ENCODE peak calls at places on chromosomes 3 and 15, in ten cellular contexts. One of them, this sample, is unnamed.

GRCh38 chr3:33076952-33077351 is 20.0 kb downstream of the GLB1 start:
- DNase-seq in effector memory CD8-positive, alpha-beta T cell: no peak
- DNase-seq in naive thymus-derived CD4-positive, alpha-beta T cell: no peak
- DNase-seq in activated T-cell treated with anti-CD3 and anti-CD28 coated beads, Interleukin-2, amount 50 U/mL, for 1 hour: no peak
- DNase-seq in EL: no peak
- DNase-seq in CD4-positive, CD25-positive, alpha-beta regulatory T cell: no peak
- DNase-seq in GM19239: no peak
- DNase-seq in activated CD8-positive, alpha-beta memory T cell treated with anti-CD3 and anti-CD28 coated beads, Interleukin-2, amount 50 U/mL, for 4 hours: no peak
- DNase-seq in heart right ventricle: no peak
- DNase-seq in T1000: no peak
- DNase-seq in this sample: no peak

GRCh38 chr3:54870423-54870822 is 57.4 kb downstream of the LRTM1 start:
- DNase-seq in GM19239: no peak
- DNase-seq in effector memory CD8-positive, alpha-beta T cell: no peak
- DNase-seq in activated T-cell treated with anti-CD3 and anti-CD28 coated beads, Interleukin-2, amount 50 U/mL, for 1 hour: no peak
- DNase-seq in CD4-positive, CD25-positive, alpha-beta regulatory T cell: no peak
- DNase-seq in EL: peak; percentile 96
- DNase-seq in activated CD8-positive, alpha-beta memory T cell treated with anti-CD3 and anti-CD28 coated beads, Interleukin-2, amount 50 U/mL, for 4 hours: no peak
- DNase-seq in heart right ventricle: peak; percentile 16
- DNase-seq in T1000: peak; percentile 68
- DNase-seq in naive thymus-derived CD4-positive, alpha-beta T cell: no peak
- DNase-seq in this sample: no peak

GRCh38 chr3:159872374-159873109 is 116.1 kb upstream of the IL12A start:
- DNase-seq in EL: peak; percentile 94
- DNase-seq in GM19239: no peak
- DNase-seq in CD4-positive, CD25-positive, alpha-beta regulatory T cell: no peak
- DNase-seq in activated T-cell treated with anti-CD3 and anti-CD28 coated beads, Interleukin-2, amount 50 U/mL, for 1 hour: no peak
- DNase-seq in activated CD8-positive, alpha-beta memory T cell treated with anti-CD3 and anti-CD28 coated beads, Interleukin-2, amount 50 U/mL, for 4 hours: no peak
- DNase-seq in heart right ventricle: no peak
- DNase-seq in T1000: peak; percentile 43
- DNase-seq in naive thymus-derived CD4-positive, alpha-beta T cell: no peak
- DNase-seq in effector memory CD8-positive, alpha-beta T cell: no peak
- DNase-seq in this sample: no peak

GRCh38 chr15:89406756-89407650 is 72.4 kb upstream of the POLG start:
- DNase-seq in effector memory CD8-positive, alpha-beta T cell: no peak
- DNase-seq in GM19239: no peak
- DNase-seq in activated T-cell treated with anti-CD3 and anti-CD28 coated beads, Interleukin-2, amount 50 U/mL, for 1 hour: peak; percentile 28
- DNase-seq in EL: peak; percentile 18
- DNase-seq in CD4-positive, CD25-positive, alpha-beta regulatory T cell: no peak
- DNase-seq in T1000: no peak
- DNase-seq in heart right ventricle: no peak
- DNase-seq in activated CD8-positive, alpha-beta memory T cell treated with anti-CD3 and anti-CD28 coated beads, Interleukin-2, amount 50 U/mL, for 4 hours: no peak
- DNase-seq in naive thymus-derived CD4-positive, alpha-beta T cell: no peak
- DNase-seq in this sample: no peak

GRCh38 chr3:16520636-16521579 is 7.4 kb upstream of the RFTN1 start:
- DNase-seq in CD4-positive, CD25-positive, alpha-beta regulatory T cell: no peak
- DNase-seq in effector memory CD8-positive, alpha-beta T cell: no peak
- DNase-seq in T1000: no peak
- DNase-seq in GM19239: no peak
- DNase-seq in activated T-cell treated with anti-CD3 and anti-CD28 coated beads, Interleukin-2, amount 50 U/mL, for 1 hour: no peak
- DNase-seq in EL: no peak
- DNase-seq in heart right ventricle: no peak
- DNase-seq in naive thymus-derived CD4-positive, alpha-beta T cell: no peak
- DNase-seq in activated CD8-positive, alpha-beta memory T cell treated with anti-CD3 and anti-CD28 coated beads, Interleukin-2, amount 50 U/mL, for 4 hours: no peak
- DNase-seq in this sample: no peak

GRCh38 chr15:74314897-74315438 is 52.5 kb downstream of the CYP11A1 start:
- DNase-seq in T1000: no peak
- DNase-seq in EL: no peak
- DNase-seq in CD4-positive, CD25-positive, alpha-beta regulatory T cell: no peak
- DNase-seq in GM19239: no peak
- DNase-seq in heart right ventricle: no peak
- DNase-seq in effector memory CD8-positive, alpha-beta T cell: no peak
- DNase-seq in naive thymus-derived CD4-positive, alpha-beta T cell: peak; percentile 43
- DNase-seq in activated T-cell treated with anti-CD3 and anti-CD28 coated beads, Interleukin-2, amount 50 U/mL, for 1 hour: peak; percentile 40
- DNase-seq in activated CD8-positive, alpha-beta memory T cell treated with anti-CD3 and anti-CD28 coated beads, Interleukin-2, amount 50 U/mL, for 4 hours: peak; percentile 38
- DNase-seq in this sample: no peak

GRCh38 chr3:143970773-143971366 is 753 bp upstream of the DIPK2A start:
- DNase-seq in T1000: no peak
- DNase-seq in effector memory CD8-positive, alpha-beta T cell: peak; percentile 41
- DNase-seq in EL: no peak
- DNase-seq in CD4-positive, CD25-positive, alpha-beta regulatory T cell: peak; percentile 43
- DNase-seq in activated CD8-positive, alpha-beta memory T cell treated with anti-CD3 and anti-CD28 coated beads, Interleukin-2, amount 50 U/mL, for 4 hours: peak; percentile 55
- DNase-seq in GM19239: no peak
- DNase-seq in activated T-cell treated with anti-CD3 and anti-CD28 coated beads, Interleukin-2, amount 50 U/mL, for 1 hour: peak; percentile 60
- DNase-seq in naive thymus-derived CD4-positive, alpha-beta T cell: peak; percentile 41
- DNase-seq in heart right ventricle: peak; percentile 29
- DNase-seq in this sample: peak; percentile 67

GRCh38 chr15:69540622-69541021 is 88.0 kb downstream of the RPLP1 start:
- DNase-seq in heart right ventricle: no peak
- DNase-seq in CD4-positive, CD25-positive, alpha-beta regulatory T cell: no peak
- DNase-seq in GM19239: no peak
- DNase-seq in naive thymus-derived CD4-positive, alpha-beta T cell: no peak
- DNase-seq in activated T-cell treated with anti-CD3 and anti-CD28 coated beads, Interleukin-2, amount 50 U/mL, for 1 hour: no peak
- DNase-seq in EL: no peak
- DNase-seq in T1000: no peak
- DNase-seq in activated CD8-positive, alpha-beta memory T cell treated with anti-CD3 and anti-CD28 coated beads, Interleukin-2, amount 50 U/mL, for 4 hours: no peak
- DNase-seq in effector memory CD8-positive, alpha-beta T cell: no peak
- DNase-seq in this sample: no peak

GRCh38 chr3:52532838-52533622 is 627 bp downstream of the NT5DC2 start:
- DNase-seq in heart right ventricle: no peak
- DNase-seq in GM19239: peak; percentile 49
- DNase-seq in EL: peak; percentile 26
- DNase-seq in activated T-cell treated with anti-CD3 and anti-CD28 coated beads, Interleukin-2, amount 50 U/mL, for 1 hour: peak; percentile 47
- DNase-seq in CD4-positive, CD25-positive, alpha-beta regulatory T cell: no peak
- DNase-seq in T1000: no peak
- DNase-seq in effector memory CD8-positive, alpha-beta T cell: no peak
- DNase-seq in naive thymus-derived CD4-positive, alpha-beta T cell: peak; percentile 29
- DNase-seq in activated CD8-positive, alpha-beta memory T cell treated with anti-CD3 and anti-CD28 coated beads, Interleukin-2, amount 50 U/mL, for 4 hours: peak; percentile 35
- DNase-seq in this sample: peak; percentile 58

GRCh38 chr15:75727851-75728715 is 15.4 kb upstream of the CSPG4 start:
- DNase-seq in CD4-positive, CD25-positive, alpha-beta regulatory T cell: peak; percentile 57
- DNase-seq in GM19239: no peak
- DNase-seq in activated T-cell treated with anti-CD3 and anti-CD28 coated beads, Interleukin-2, amount 50 U/mL, for 1 hour: peak; percentile 79
- DNase-seq in T1000: peak; percentile 26
- DNase-seq in naive thymus-derived CD4-positive, alpha-beta T cell: peak; percentile 68
- DNase-seq in EL: peak; percentile 44
- DNase-seq in heart right ventricle: peak; percentile 51
- DNase-seq in activated CD8-positive, alpha-beta memory T cell treated with anti-CD3 and anti-CD28 coated beads, Interleukin-2, amount 50 U/mL, for 4 hours: peak; percentile 78
- DNase-seq in effector memory CD8-positive, alpha-beta T cell: peak; percentile 73
- DNase-seq in this sample: no peak

GRCh38 chr3:72336821-72337479 is 511.3 kb downstream of the SHQ1 start:
- DNase-seq in activated CD8-positive, alpha-beta memory T cell treated with anti-CD3 and anti-CD28 coated beads, Interleukin-2, amount 50 U/mL, for 4 hours: no peak
- DNase-seq in effector memory CD8-positive, alpha-beta T cell: no peak
- DNase-seq in GM19239: no peak
- DNase-seq in CD4-positive, CD25-positive, alpha-beta regulatory T cell: no peak
- DNase-seq in naive thymus-derived CD4-positive, alpha-beta T cell: no peak
- DNase-seq in activated T-cell treated with anti-CD3 and anti-CD28 coated beads, Interleukin-2, amount 50 U/mL, for 1 hour: no peak
- DNase-seq in EL: peak; percentile 66
- DNase-seq in heart right ventricle: peak; percentile 89
- DNase-seq in T1000: no peak
- DNase-seq in this sample: peak; percentile 81

GRCh38 chr3:128735884-128736283 is 9.9 kb downstream of the RAB7A start:
- DNase-seq in EL: no peak
- DNase-seq in activated T-cell treated with anti-CD3 and anti-CD28 coated beads, Interleukin-2, amount 50 U/mL, for 1 hour: no peak
- DNase-seq in activated CD8-positive, alpha-beta memory T cell treated with anti-CD3 and anti-CD28 coated beads, Interleukin-2, amount 50 U/mL, for 4 hours: no peak
- DNase-seq in CD4-positive, CD25-positive, alpha-beta regulatory T cell: no peak
- DNase-seq in effector memory CD8-positive, alpha-beta T cell: no peak
- DNase-seq in naive thymus-derived CD4-positive, alpha-beta T cell: no peak
- DNase-seq in heart right ventricle: no peak
- DNase-seq in GM19239: no peak
- DNase-seq in T1000: no peak
- DNase-seq in this sample: no peak

GRCh38 chr15:37490707-37491106 is 390.4 kb upstream of the MEIS2 start:
- DNase-seq in T1000: no peak
- DNase-seq in effector memory CD8-positive, alpha-beta T cell: no peak
- DNase-seq in EL: no peak
- DNase-seq in naive thymus-derived CD4-positive, alpha-beta T cell: no peak
- DNase-seq in activated CD8-positive, alpha-beta memory T cell treated with anti-CD3 and anti-CD28 coated beads, Interleukin-2, amount 50 U/mL, for 4 hours: no peak
- DNase-seq in CD4-positive, CD25-positive, alpha-beta regulatory T cell: no peak
- DNase-seq in GM19239: no peak
- DNase-seq in heart right ventricle: no peak
- DNase-seq in activated T-cell treated with anti-CD3 and anti-CD28 coated beads, Interleukin-2, amount 50 U/mL, for 1 hour: no peak
- DNase-seq in this sample: no peak

GRCh38 chr15:99167640-99168039 is 62.8 kb downstream of the SYNM start:
- DNase-seq in naive thymus-derived CD4-positive, alpha-beta T cell: no peak
- DNase-seq in activated CD8-positive, alpha-beta memory T cell treated with anti-CD3 and anti-CD28 coated beads, Interleukin-2, amount 50 U/mL, for 4 hours: no peak
- DNase-seq in T1000: no peak
- DNase-seq in activated T-cell treated with anti-CD3 and anti-CD28 coated beads, Interleukin-2, amount 50 U/mL, for 1 hour: no peak
- DNase-seq in effector memory CD8-positive, alpha-beta T cell: no peak
- DNase-seq in GM19239: no peak
- DNase-seq in EL: no peak
- DNase-seq in heart right ventricle: no peak
- DNase-seq in CD4-positive, CD25-positive, alpha-beta regulatory T cell: no peak
- DNase-seq in this sample: no peak

GRCh38 chr3:184568918-184569829 is 7.6 kb downstream of the EPHB3 start:
- DNase-seq in EL: peak; percentile 97
- DNase-seq in activated T-cell treated with anti-CD3 and anti-CD28 coated beads, Interleukin-2, amount 50 U/mL, for 1 hour: peak; percentile 35
- DNase-seq in CD4-positive, CD25-positive, alpha-beta regulatory T cell: no peak
- DNase-seq in T1000: peak; percentile 60
- DNase-seq in activated CD8-positive, alpha-beta memory T cell treated with anti-CD3 and anti-CD28 coated beads, Interleukin-2, amount 50 U/mL, for 4 hours: peak; percentile 25
- DNase-seq in naive thymus-derived CD4-positive, alpha-beta T cell: no peak
- DNase-seq in GM19239: no peak
- DNase-seq in effector memory CD8-positive, alpha-beta T cell: no peak
- DNase-seq in heart right ventricle: peak; percentile 90
- DNase-seq in this sample: peak; percentile 81

GRCh38 chr15:70362350-70362749 is 264.6 kb upstream of the TLE3 start:
- DNase-seq in effector memory CD8-positive, alpha-beta T cell: no peak
- DNase-seq in CD4-positive, CD25-positive, alpha-beta regulatory T cell: no peak
- DNase-seq in heart right ventricle: no peak
- DNase-seq in activated CD8-positive, alpha-beta memory T cell treated with anti-CD3 and anti-CD28 coated beads, Interleukin-2, amount 50 U/mL, for 4 hours: no peak
- DNase-seq in EL: no peak
- DNase-seq in GM19239: no peak
- DNase-seq in naive thymus-derived CD4-positive, alpha-beta T cell: no peak
- DNase-seq in T1000: no peak
- DNase-seq in activated T-cell treated with anti-CD3 and anti-CD28 coated beads, Interleukin-2, amount 50 U/mL, for 1 hour: no peak
- DNase-seq in this sample: peak; percentile 40

GRCh38 chr15:59996498-59997041 is 7.5 kb upstream of the FOXB1 start:
- DNase-seq in effector memory CD8-positive, alpha-beta T cell: no peak
- DNase-seq in activated T-cell treated with anti-CD3 and anti-CD28 coated beads, Interleukin-2, amount 50 U/mL, for 1 hour: no peak
- DNase-seq in T1000: no peak
- DNase-seq in heart right ventricle: no peak
- DNase-seq in CD4-positive, CD25-positive, alpha-beta regulatory T cell: no peak
- DNase-seq in naive thymus-derived CD4-positive, alpha-beta T cell: no peak
- DNase-seq in activated CD8-positive, alpha-beta memory T cell treated with anti-CD3 and anti-CD28 coated beads, Interleukin-2, amount 50 U/mL, for 4 hours: no peak
- DNase-seq in GM19239: no peak
- DNase-seq in EL: no peak
- DNase-seq in this sample: no peak

GRCh38 chr15:89361451-89362202 is 27.0 kb upstream of the POLG start:
- DNase-seq in T1000: peak; percentile 34
- DNase-seq in activated T-cell treated with anti-CD3 and anti-CD28 coated beads, Interleukin-2, amount 50 U/mL, for 1 hour: peak; percentile 68
- DNase-seq in EL: peak; percentile 56
- DNase-seq in GM19239: peak; percentile 88
- DNase-seq in naive thymus-derived CD4-positive, alpha-beta T cell: peak; percentile 66
- DNase-seq in effector memory CD8-positive, alpha-beta T cell: peak; percentile 55
- DNase-seq in heart right ventricle: peak; percentile 61
- DNase-seq in activated CD8-positive, alpha-beta memory T cell treated with anti-CD3 and anti-CD28 coated beads, Interleukin-2, amount 50 U/mL, for 4 hours: peak; percentile 56
- DNase-seq in CD4-positive, CD25-positive, alpha-beta regulatory T cell: peak; percentile 26
- DNase-seq in this sample: no peak

GRCh38 chr3:59425942-59426341 is 376.1 kb upstream of the CFAP20DC start:
- DNase-seq in activated CD8-positive, alpha-beta memory T cell treated with anti-CD3 and anti-CD28 coated beads, Interleukin-2, amount 50 U/mL, for 4 hours: peak; percentile 57
- DNase-seq in heart right ventricle: no peak
- DNase-seq in naive thymus-derived CD4-positive, alpha-beta T cell: peak; percentile 53
- DNase-seq in CD4-positive, CD25-positive, alpha-beta regulatory T cell: peak; percentile 20
- DNase-seq in GM19239: no peak
- DNase-seq in effector memory CD8-positive, alpha-beta T cell: peak; percentile 35
- DNase-seq in EL: no peak
- DNase-seq in activated T-cell treated with anti-CD3 and anti-CD28 coated beads, Interleukin-2, amount 50 U/mL, for 1 hour: peak; percentile 47
- DNase-seq in T1000: no peak
- DNase-seq in this sample: no peak

GRCh38 chr15:66655511-66655910 is 46.5 kb upstream of the SMAD6 start:
- DNase-seq in naive thymus-derived CD4-positive, alpha-beta T cell: no peak
- DNase-seq in CD4-positive, CD25-positive, alpha-beta regulatory T cell: no peak
- DNase-seq in GM19239: no peak
- DNase-seq in EL: no peak
- DNase-seq in effector memory CD8-positive, alpha-beta T cell: no peak
- DNase-seq in activated CD8-positive, alpha-beta memory T cell treated with anti-CD3 and anti-CD28 coated beads, Interleukin-2, amount 50 U/mL, for 4 hours: no peak
- DNase-seq in T1000: no peak
- DNase-seq in activated T-cell treated with anti-CD3 and anti-CD28 coated beads, Interleukin-2, amount 50 U/mL, for 1 hour: no peak
- DNase-seq in heart right ventricle: no peak
- DNase-seq in this sample: no peak

GRCh38 chr3:30673425-30674341 is 67.3 kb downstream of the TGFBR2 start:
- DNase-seq in naive thymus-derived CD4-positive, alpha-beta T cell: no peak
- DNase-seq in effector memory CD8-positive, alpha-beta T cell: no peak
- DNase-seq in CD4-positive, CD25-positive, alpha-beta regulatory T cell: no peak
- DNase-seq in activated CD8-positive, alpha-beta memory T cell treated with anti-CD3 and anti-CD28 coated beads, Interleukin-2, amount 50 U/mL, for 4 hours: no peak
- DNase-seq in GM19239: no peak
- DNase-seq in heart right ventricle: no peak
- DNase-seq in T1000: no peak
- DNase-seq in EL: no peak
- DNase-seq in activated T-cell treated with anti-CD3 and anti-CD28 coated beads, Interleukin-2, amount 50 U/mL, for 1 hour: no peak
- DNase-seq in this sample: no peak

GRCh38 chr15:75904241-75904631 is 558 bp downstream of the FBXO22 start:
- DNase-seq in GM19239: no peak
- DNase-seq in activated T-cell treated with anti-CD3 and anti-CD28 coated beads, Interleukin-2, amount 50 U/mL, for 1 hour: no peak
- DNase-seq in CD4-positive, CD25-positive, alpha-beta regulatory T cell: no peak
- DNase-seq in EL: peak; percentile 47
- DNase-seq in T1000: no peak
- DNase-seq in heart right ventricle: peak; percentile 5
- DNase-seq in activated CD8-positive, alpha-beta memory T cell treated with anti-CD3 and anti-CD28 coated beads, Interleukin-2, amount 50 U/mL, for 4 hours: no peak
- DNase-seq in effector memory CD8-positive, alpha-beta T cell: no peak
- DNase-seq in naive thymus-derived CD4-positive, alpha-beta T cell: no peak
- DNase-seq in this sample: no peak

GRCh38 chr3:5840091-5840490 is 652.6 kb downstream of the EDEM1 start:
- DNase-seq in CD4-positive, CD25-positive, alpha-beta regulatory T cell: no peak
- DNase-seq in naive thymus-derived CD4-positive, alpha-beta T cell: no peak
- DNase-seq in heart right ventricle: no peak
- DNase-seq in EL: no peak
- DNase-seq in activated T-cell treated with anti-CD3 and anti-CD28 coated beads, Interleukin-2, amount 50 U/mL, for 1 hour: no peak
- DNase-seq in activated CD8-positive, alpha-beta memory T cell treated with anti-CD3 and anti-CD28 coated beads, Interleukin-2, amount 50 U/mL, for 4 hours: no peak
- DNase-seq in GM19239: no peak
- DNase-seq in T1000: peak; percentile 32
- DNase-seq in effector memory CD8-positive, alpha-beta T cell: no peak
- DNase-seq in this sample: no peak

GRCh38 chr3:23312866-23313265 is 109.7 kb downstream of the UBE2E2 start:
- DNase-seq in GM19239: no peak
- DNase-seq in naive thymus-derived CD4-positive, alpha-beta T cell: no peak
- DNase-seq in effector memory CD8-positive, alpha-beta T cell: no peak
- DNase-seq in heart right ventricle: no peak
- DNase-seq in activated CD8-positive, alpha-beta memory T cell treated with anti-CD3 and anti-CD28 coated beads, Interleukin-2, amount 50 U/mL, for 4 hours: no peak
- DNase-seq in T1000: no peak
- DNase-seq in CD4-positive, CD25-positive, alpha-beta regulatory T cell: no peak
- DNase-seq in EL: no peak
- DNase-seq in activated T-cell treated with anti-CD3 and anti-CD28 coated beads, Interleukin-2, amount 50 U/mL, for 1 hour: no peak
- DNase-seq in this sample: no peak